ENCODE peak calls at places on chromosome 19, in ten cellular contexts. One of them, this sample, is unnamed.

GRCh38 chr19:18170714-18171255 is 2.8 kb upstream of the IFI30 start:
- DNase-seq in H9: no peak
- DNase-seq in H1: no peak
- DNase-seq in psoas muscle: no peak
- DNase-seq in CD4-positive, alpha-beta T cell: no peak
- DNase-seq in caudate nucleus: no peak
- DNase-seq in OCI-LY7: peak; percentile 79
- DNase-seq in dorsolateral prefrontal cortex: no peak
- DNase-seq in thoracic aorta: no peak
- DNase-seq in aorta: no peak
- DNase-seq in this sample: peak; percentile 74

GRCh38 chr19:18109731-18110671 is 12.4 kb downstream of the MAST3 start:
- DNase-seq in psoas muscle: peak; percentile 80
- DNase-seq in aorta: peak; percentile 89
- DNase-seq in H9: peak; percentile 53
- DNase-seq in caudate nucleus: no peak
- DNase-seq in dorsolateral prefrontal cortex: peak; percentile 72
- DNase-seq in CD4-positive, alpha-beta T cell: no peak
- DNase-seq in H1: peak; percentile 84
- DNase-seq in thoracic aorta: no peak
- DNase-seq in OCI-LY7: no peak
- DNase-seq in this sample: peak; percentile 85

GRCh38 chr19:30029721-30030510 is 87.9 kb downstream of the URI1 start:
- DNase-seq in H9: no peak
- DNase-seq in caudate nucleus: no peak
- DNase-seq in OCI-LY7: no peak
- DNase-seq in dorsolateral prefrontal cortex: no peak
- DNase-seq in psoas muscle: no peak
- DNase-seq in CD4-positive, alpha-beta T cell: no peak
- DNase-seq in thoracic aorta: no peak
- DNase-seq in H1: no peak
- DNase-seq in aorta: no peak
- DNase-seq in this sample: no peak

GRCh38 chr19:13102416-13102665 is 317 bp downstream of the LYL1 start:
- DNase-seq in psoas muscle: no peak
- DNase-seq in CD4-positive, alpha-beta T cell: no peak
- DNase-seq in thoracic aorta: no peak
- DNase-seq in OCI-LY7: no peak
- DNase-seq in aorta: no peak
- DNase-seq in dorsolateral prefrontal cortex: no peak
- DNase-seq in H9: no peak
- DNase-seq in H1: no peak
- DNase-seq in caudate nucleus: no peak
- DNase-seq in this sample: no peak

GRCh38 chr19:12095111-12095790 is 30.7 kb downstream of the ZNF844 start:
- DNase-seq in OCI-LY7: no peak
- DNase-seq in H1: no peak
- DNase-seq in H9: no peak
- DNase-seq in caudate nucleus: no peak
- DNase-seq in CD4-positive, alpha-beta T cell: no peak
- DNase-seq in dorsolateral prefrontal cortex: no peak
- DNase-seq in psoas muscle: no peak
- DNase-seq in aorta: no peak
- DNase-seq in thoracic aorta: no peak
- DNase-seq in this sample: no peak

GRCh38 chr19:8988204-8988603 is 22.0 kb downstream of the MUC16 start:
- DNase-seq in thoracic aorta: no peak
- DNase-seq in caudate nucleus: no peak
- DNase-seq in CD4-positive, alpha-beta T cell: no peak
- DNase-seq in aorta: peak; percentile 3
- DNase-seq in OCI-LY7: peak; percentile 13
- DNase-seq in psoas muscle: no peak
- DNase-seq in dorsolateral prefrontal cortex: no peak
- DNase-seq in H1: peak; percentile 52
- DNase-seq in H9: peak; percentile 35
- DNase-seq in this sample: no peak

GRCh38 chr19:36420961-36421748 is 2.7 kb upstream of the ZFP82 start:
- DNase-seq in H1: no peak
- DNase-seq in H9: peak; percentile 31
- DNase-seq in thoracic aorta: no peak
- DNase-seq in caudate nucleus: no peak
- DNase-seq in aorta: peak; percentile 75
- DNase-seq in CD4-positive, alpha-beta T cell: no peak
- DNase-seq in OCI-LY7: no peak
- DNase-seq in psoas muscle: no peak
- DNase-seq in dorsolateral prefrontal cortex: peak; percentile 57
- DNase-seq in this sample: no peak

GRCh38 chr19:4455742-4456565 is 1.6 kb downstream of the UBXN6 start:
- DNase-seq in caudate nucleus: peak; percentile 22
- DNase-seq in CD4-positive, alpha-beta T cell: no peak
- DNase-seq in thoracic aorta: no peak
- DNase-seq in H1: no peak
- DNase-seq in aorta: no peak
- DNase-seq in dorsolateral prefrontal cortex: no peak
- DNase-seq in H9: no peak
- DNase-seq in psoas muscle: peak; percentile 88
- DNase-seq in OCI-LY7: no peak
- DNase-seq in this sample: peak; percentile 59

GRCh38 chr19:14072535-14073231 is at the start of gene MISP3:
- DNase-seq in thoracic aorta: no peak
- DNase-seq in dorsolateral prefrontal cortex: peak; percentile 54
- DNase-seq in aorta: no peak
- DNase-seq in CD4-positive, alpha-beta T cell: no peak
- DNase-seq in OCI-LY7: peak; percentile 49
- DNase-seq in H1: no peak
- DNase-seq in caudate nucleus: no peak
- DNase-seq in psoas muscle: peak; percentile 73
- DNase-seq in H9: no peak
- DNase-seq in this sample: peak; percentile 86

GRCh38 chr19:55369651-55370304 is 485 bp downstream of the IL11 start:
- DNase-seq in thoracic aorta: no peak
- DNase-seq in dorsolateral prefrontal cortex: no peak
- DNase-seq in OCI-LY7: no peak
- DNase-seq in H1: peak; percentile 87
- DNase-seq in caudate nucleus: no peak
- DNase-seq in CD4-positive, alpha-beta T cell: no peak
- DNase-seq in psoas muscle: no peak
- DNase-seq in aorta: no peak
- DNase-seq in H9: peak; percentile 91
- DNase-seq in this sample: peak; percentile 50

GRCh38 chr19:12792853-12793289 is 1.6 kb downstream of the JUNB start:
- DNase-seq in psoas muscle: no peak
- DNase-seq in caudate nucleus: no peak
- DNase-seq in thoracic aorta: no peak
- DNase-seq in OCI-LY7: no peak
- DNase-seq in aorta: no peak
- DNase-seq in dorsolateral prefrontal cortex: no peak
- DNase-seq in CD4-positive, alpha-beta T cell: peak; percentile 48
- DNase-seq in H1: no peak
- DNase-seq in H9: no peak
- DNase-seq in this sample: no peak

GRCh38 chr19:18708452-18709231 is 25.2 kb downstream of the CRTC1 start:
- DNase-seq in psoas muscle: peak; percentile 61
- DNase-seq in H1: no peak
- DNase-seq in dorsolateral prefrontal cortex: no peak
- DNase-seq in CD4-positive, alpha-beta T cell: no peak
- DNase-seq in caudate nucleus: no peak
- DNase-seq in thoracic aorta: no peak
- DNase-seq in aorta: peak; percentile 76
- DNase-seq in H9: no peak
- DNase-seq in OCI-LY7: no peak
- DNase-seq in this sample: no peak

GRCh38 chr19:19445911-19446361 is 40.5 kb downstream of the GATAD2A start:
- DNase-seq in dorsolateral prefrontal cortex: no peak
- DNase-seq in OCI-LY7: peak; percentile 28
- DNase-seq in H9: no peak
- DNase-seq in caudate nucleus: no peak
- DNase-seq in thoracic aorta: no peak
- DNase-seq in psoas muscle: no peak
- DNase-seq in aorta: no peak
- DNase-seq in CD4-positive, alpha-beta T cell: no peak
- DNase-seq in H1: no peak
- DNase-seq in this sample: no peak

GRCh38 chr19:5157186-5157585 is 183.4 kb downstream of the PTPRS start:
- DNase-seq in aorta: peak; percentile 61
- DNase-seq in psoas muscle: no peak
- DNase-seq in dorsolateral prefrontal cortex: peak; percentile 16
- DNase-seq in caudate nucleus: no peak
- DNase-seq in OCI-LY7: no peak
- DNase-seq in CD4-positive, alpha-beta T cell: no peak
- DNase-seq in H9: no peak
- DNase-seq in H1: no peak
- DNase-seq in thoracic aorta: no peak
- DNase-seq in this sample: no peak

GRCh38 chr19:5340637-5341447 is at the start of gene PTPRS:
- DNase-seq in psoas muscle: peak; percentile 86
- DNase-seq in caudate nucleus: peak; percentile 65
- DNase-seq in aorta: peak; percentile 95
- DNase-seq in OCI-LY7: peak; percentile 88
- DNase-seq in dorsolateral prefrontal cortex: peak; percentile 95
- DNase-seq in H9: peak; percentile 88
- DNase-seq in CD4-positive, alpha-beta T cell: peak; percentile 38
- DNase-seq in thoracic aorta: no peak
- DNase-seq in H1: peak; percentile 97
- DNase-seq in this sample: peak; percentile 69

GRCh38 chr19:44566984-44567383 is 37.5 kb upstream of the CEACAM20 start:
- DNase-seq in aorta: no peak
- DNase-seq in H1: no peak
- DNase-seq in H9: no peak
- DNase-seq in psoas muscle: no peak
- DNase-seq in OCI-LY7: no peak
- DNase-seq in dorsolateral prefrontal cortex: no peak
- DNase-seq in thoracic aorta: no peak
- DNase-seq in CD4-positive, alpha-beta T cell: no peak
- DNase-seq in caudate nucleus: no peak
- DNase-seq in this sample: no peak
- H3K27ac ChIP-seq in aorta: no peak overlapping the region
- H3K27ac ChIP-seq in H1: no peak overlapping the region
- H3K27ac ChIP-seq in H9: no peak overlapping the region
- H3K27ac ChIP-seq in psoas muscle: no peak overlapping the region
- H3K27ac ChIP-seq in OCI-LY7: no peak overlapping the region
- H3K27ac ChIP-seq in dorsolateral prefrontal cortex: no peak overlapping the region
- H3K27ac ChIP-seq in thoracic aorta: no peak overlapping the region
- H3K27ac ChIP-seq in CD4-positive, alpha-beta T cell: no peak overlapping the region
- H3K27ac ChIP-seq in caudate nucleus: no peak overlapping the region
- H3K27ac ChIP-seq in this sample: no peak overlapping the region

DNA sequence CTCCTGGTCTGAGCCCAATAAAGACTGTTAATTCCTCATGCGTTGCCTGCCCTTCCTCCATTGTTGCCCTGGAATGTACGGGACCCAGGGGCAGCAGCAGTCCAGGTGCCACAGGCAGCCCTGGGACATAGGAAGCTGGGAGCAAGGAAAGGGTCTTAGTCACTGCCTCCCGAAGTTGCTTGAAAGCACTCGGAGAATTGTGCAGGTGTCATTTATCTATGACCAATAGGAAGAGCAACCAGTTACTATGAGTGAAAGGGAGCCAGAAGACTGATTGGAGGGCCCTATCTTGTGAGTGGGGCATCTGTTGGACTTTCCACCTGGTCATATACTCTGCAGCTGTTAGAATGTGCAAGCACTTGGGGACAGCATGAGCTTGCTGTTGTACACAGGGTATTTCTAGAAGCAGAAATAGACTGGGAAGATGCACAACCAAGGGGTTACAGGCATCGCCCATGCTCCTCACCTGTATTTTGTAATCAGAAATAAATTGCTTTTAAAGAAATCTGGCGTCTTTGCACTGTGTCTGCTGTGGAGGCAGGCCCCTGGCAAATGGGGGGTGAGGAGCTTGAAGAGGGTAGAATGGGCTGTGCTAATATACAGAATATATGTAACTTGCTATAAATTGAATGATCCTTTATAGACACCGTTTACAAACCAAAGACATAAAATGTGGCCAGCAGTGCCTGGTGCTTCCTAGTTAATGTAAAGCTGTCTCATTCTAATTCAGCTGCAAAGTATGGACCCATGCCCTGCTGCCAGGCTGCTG is 4.2 kb upstream of the RPS11 start:
- DNase-seq in OCI-LY7: no peak
- DNase-seq in H9: no peak
- DNase-seq in caudate nucleus: no peak
- DNase-seq in dorsolateral prefrontal cortex: no peak
- DNase-seq in aorta: no peak
- DNase-seq in CD4-positive, alpha-beta T cell: no peak
- DNase-seq in thoracic aorta: no peak
- DNase-seq in H1: no peak
- DNase-seq in psoas muscle: no peak
- DNase-seq in this sample: no peak
- H3K27ac ChIP-seq in OCI-LY7: peak overlapping the region; percentile 94
- H3K27ac ChIP-seq in H9: no peak overlapping the region
- H3K27ac ChIP-seq in caudate nucleus: no peak overlapping the region
- H3K27ac ChIP-seq in dorsolateral prefrontal cortex: no peak overlapping the region
- H3K27ac ChIP-seq in aorta: no peak overlapping the region
- H3K27ac ChIP-seq in CD4-positive, alpha-beta T cell: peak overlapping the region; percentile 30
- H3K27ac ChIP-seq in thoracic aorta: no peak overlapping the region
- H3K27ac ChIP-seq in H1: no peak overlapping the region
- H3K27ac ChIP-seq in psoas muscle: peak overlapping the region; percentile 58
- H3K27ac ChIP-seq in this sample: no peak overlapping the region

DNA sequence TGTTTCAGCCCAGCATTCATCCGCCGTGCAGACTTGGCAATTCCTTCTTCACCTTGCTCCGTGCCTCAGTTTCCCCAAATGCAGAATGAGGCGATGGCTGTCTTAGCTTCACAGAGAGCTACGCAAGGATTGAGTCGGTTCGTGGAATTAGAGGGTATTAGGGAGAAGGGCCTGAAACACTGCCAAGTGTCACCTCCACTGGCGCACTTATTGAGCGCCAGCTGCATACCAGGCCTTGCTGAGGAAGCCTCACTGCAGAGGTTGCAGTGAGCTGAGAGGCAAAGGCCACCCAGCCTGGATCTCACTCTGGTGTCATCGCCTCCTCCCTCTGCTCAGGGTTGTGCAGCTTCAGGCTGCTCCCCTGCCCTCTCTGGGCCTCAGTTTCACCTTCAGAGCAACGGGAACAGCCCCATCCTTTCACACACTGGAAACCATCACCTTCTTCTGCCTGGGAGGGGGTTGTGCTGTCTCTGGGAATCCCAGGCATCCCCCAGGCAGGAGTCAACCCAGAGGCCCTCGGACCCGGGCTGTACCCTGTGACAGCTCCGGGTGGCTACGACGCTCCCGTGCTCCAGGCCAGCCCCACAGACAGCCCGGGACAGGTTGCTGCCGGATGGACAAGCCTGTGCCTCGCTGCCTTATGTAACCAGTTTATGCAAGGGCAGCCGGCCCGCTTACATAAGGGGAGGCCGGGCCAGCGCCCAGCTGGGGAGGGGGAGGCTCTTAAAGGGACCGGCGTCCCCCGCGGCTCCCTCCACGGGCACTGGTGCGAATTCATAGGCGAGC is 31.9 kb downstream of the NFIC start:
- DNase-seq in psoas muscle: peak; percentile 85
- DNase-seq in dorsolateral prefrontal cortex: peak; percentile 91
- DNase-seq in CD4-positive, alpha-beta T cell: no peak
- DNase-seq in H9: peak; percentile 51
- DNase-seq in thoracic aorta: no peak
- DNase-seq in H1: no peak
- DNase-seq in caudate nucleus: peak; percentile 81
- DNase-seq in OCI-LY7: no peak
- DNase-seq in aorta: peak; percentile 83
- DNase-seq in this sample: peak; percentile 89
- H3K27ac ChIP-seq in psoas muscle: peak overlapping the region; percentile 100
- H3K27ac ChIP-seq in dorsolateral prefrontal cortex: peak overlapping the region; percentile 99
- H3K27ac ChIP-seq in CD4-positive, alpha-beta T cell: no peak overlapping the region
- H3K27ac ChIP-seq in H9: no peak overlapping the region
- H3K27ac ChIP-seq in thoracic aorta: peak overlapping the region; percentile 60
- H3K27ac ChIP-seq in H1: no peak overlapping the region
- H3K27ac ChIP-seq in caudate nucleus: peak overlapping the region; percentile 97
- H3K27ac ChIP-seq in OCI-LY7: no peak overlapping the region
- H3K27ac ChIP-seq in aorta: peak overlapping the region; percentile 87
- H3K27ac ChIP-seq in this sample: peak overlapping the region; percentile 85

GRCh38 chr19:45598267-45599011 is 3.6 kb downstream of the GPR4 start:
- DNase-seq in dorsolateral prefrontal cortex: no peak
- DNase-seq in H9: no peak
- DNase-seq in OCI-LY7: peak; percentile 24
- DNase-seq in aorta: no peak
- DNase-seq in caudate nucleus: no peak
- DNase-seq in CD4-positive, alpha-beta T cell: no peak
- DNase-seq in thoracic aorta: no peak
- DNase-seq in psoas muscle: no peak
- DNase-seq in H1: no peak
- DNase-seq in this sample: no peak
- H3K27ac ChIP-seq in dorsolateral prefrontal cortex: peak overlapping the region; percentile 54
- H3K27ac ChIP-seq in H9: no peak overlapping the region
- H3K27ac ChIP-seq in OCI-LY7: no peak overlapping the region
- H3K27ac ChIP-seq in aorta: no peak overlapping the region
- H3K27ac ChIP-seq in caudate nucleus: peak overlapping the region; percentile 78
- H3K27ac ChIP-seq in CD4-positive, alpha-beta T cell: no peak overlapping the region
- H3K27ac ChIP-seq in thoracic aorta: no peak overlapping the region
- H3K27ac ChIP-seq in psoas muscle: peak overlapping the region; percentile 55
- H3K27ac ChIP-seq in H1: no peak overlapping the region
- H3K27ac ChIP-seq in this sample: peak overlapping the region; percentile 41